ENCODE peak calls at places on chromosome 7, in nine cellular contexts. O, Q, W, H, F, B, R, Y and V are unnamed samples.

GRCh38 chr7:92582948-92583347 is 7.2 kb downstream of the FAM133B start:
- DNase-seq in O (no peak), Q (no peak), W (no peak), H (no peak), F (no peak), B (no peak), R (no peak), Y (no peak), V (no peak)

GRCh38 chr7:29623976-29624375 is 60.3 kb downstream of the PRR15 start:
- DNase-seq in O (no peak), Q (no peak), W (no peak), H (no peak), F (peak), B (no peak), R (no peak), Y (no peak), V (no peak)

GRCh38 chr7:8214162-8214897 is 47.6 kb downstream of the ICA1 start:
- DNase-seq in O (no peak), Q (peak), W (no peak), H (no peak), F (no peak), B (no peak), R (no peak), Y (no peak), V (no peak)

GRCh38 chr7:19621740-19622139 is 87.1 kb downstream of the POLR1F start:
- DNase-seq in O (peak), Q (peak), W (no peak), H (no peak), F (peak), B (no peak), R (no peak), Y (no peak), V (no peak)

GRCh38 chr7:35784332-35784731 is 16.5 kb upstream of the SEPTIN7 start:
- DNase-seq in O (no peak), Q (no peak), W (no peak), H (no peak), F (no peak), B (no peak), R (no peak), Y (no peak), V (no peak)

GRCh38 chr7:113873554-113874151 is 45.2 kb downstream of the PPP1R3A start:
- DNase-seq in O (no peak), Q (no peak), W (no peak), H (no peak), F (no peak), B (no peak), R (no peak), Y (no peak), V (no peak)

GRCh38 chr7:29884399-29885272 is 78.3 kb downstream of the WIPF3 start:
- DNase-seq in O (no peak), Q (peak), W (no peak), H (no peak), F (no peak), B (no peak), R (peak), Y (peak), V (no peak)

GRCh38 chr7:37336259-37336658 is 112.4 kb downstream of the ELMO1 start:
- DNase-seq in O (no peak), Q (no peak), W (no peak), H (peak), F (no peak), B (no peak), R (no peak), Y (no peak), V (no peak)

GRCh38 chr7:129094501-129094900 is 39.6 kb upstream of the TNPO3 start:
- DNase-seq in O (no peak), Q (no peak), W (no peak), H (no peak), F (no peak), B (no peak), R (no peak), Y (no peak), V (no peak)

GRCh38 chr7:40572810-40573470 is 438.1 kb downstream of the SUGCT start:
- DNase-seq in O (peak), Q (no peak), W (no peak), H (no peak), F (peak), B (no peak), R (no peak), Y (no peak), V (no peak)

GRCh38 chr7:95509199-95509598 is 23.5 kb downstream of the ASB4 start:
- DNase-seq in O (no peak), Q (peak), W (no peak), H (no peak), F (peak), B (no peak), R (peak), Y (peak), V (peak)

GRCh38 chr7:157707983-157708720 is 371.3 kb downstream of the DNAJB6 start:
- DNase-seq in O (no peak), Q (no peak), W (no peak), H (no peak), F (no peak), B (peak), R (no peak), Y (no peak), V (no peak)

GRCh38 chr7:70177166-70177565 is 578.9 kb downstream of the AUTS2 start:
- DNase-seq in O (no peak), Q (no peak), W (no peak), H (no peak), F (peak), B (no peak), R (no peak), Y (no peak), V (no peak)

GRCh38 chr7:43952028-43952427 is 25.8 kb downstream of the UBE2D4 start:
- DNase-seq in O (no peak), Q (no peak), W (no peak), H (no peak), F (no peak), B (no peak), R (no peak), Y (no peak), V (no peak)

GRCh38 chr7:98872328-98872924 is 2.6 kb upstream of the TMEM130 start:
- DNase-seq in O (no peak), Q (no peak), W (no peak), H (peak), F (no peak), B (peak), R (peak), Y (peak), V (peak)

GRCh38 chr7:156999611-157000046 is 10.8 kb downstream of the MNX1 start:
- DNase-seq in O (no peak), Q (no peak), W (no peak), H (no peak), F (no peak), B (peak), R (no peak), Y (no peak), V (no peak)

GRCh38 chr7:8418627-8419245 is 14.7 kb upstream of the NXPH1 start:
- DNase-seq in O (peak), Q (peak), W (peak), H (peak), F (peak), B (no peak), R (peak), Y (peak), V (peak)

GRCh38 chr7:106660862-106661720 is at the start of gene CCDC71L:
- DNase-seq in O (peak), Q (peak), W (peak), H (peak), F (peak), B (peak), R (peak), Y (peak), V (peak)

GRCh38 chr7:44587843-44588711 is 6.0 kb upstream of the TMED4 start:
- DNase-seq in O (no peak), Q (peak), W (peak), H (peak), F (peak), B (no peak), R (peak), Y (peak), V (peak)